ENCODE peak calls at places on chromosomes 6 and 20, in four cellular contexts. T, U, Y and K are unnamed samples.

GRCh38 chr6:166623318-166623717 is 3.7 kb downstream of the RPS6KA2 start:
- DNase-seq in T (no peak), U (no peak), Y (no peak), K (no peak)

GRCh38 chr6:142846883-142847287 is 98.1 kb downstream of the HIVEP2 start:
- DNase-seq in T (no peak), U (no peak), Y (peak; percentile 75), K (peak; percentile 56)

GRCh38 chr6:32436995-32437836 is 2.5 kb upstream of the HLA-DRA start:
- DNase-seq in T (peak; percentile 95), U (no peak), Y (no peak), K (no peak)

GRCh38 chr6:159422041-159422984 is 253.1 kb downstream of the FNDC1 start:
- DNase-seq in T (no peak), U (no peak), Y (no peak), K (no peak)

GRCh38 chr6:113873043-113873667 is 16.0 kb downstream of the MARCKS start:
- DNase-seq in T (no peak), U (no peak), Y (peak; percentile 88), K (no peak)

GRCh38 chr20:9668356-9668755 is 154.0 kb downstream of the LAMP5 start:
- DNase-seq in T (no peak), U (no peak), Y (no peak), K (no peak)

GRCh38 chr20:3383878-3384495 is 23.5 kb downstream of the DNAAF9 start:
- DNase-seq in T (no peak), U (no peak), Y (no peak), K (no peak)

GRCh38 chr6:54992789-54993188 is 146.2 kb downstream of the FAM83B start:
- DNase-seq in T (no peak), U (peak; percentile 1), Y (peak; percentile 48), K (no peak)

GRCh38 chr20:64279826-64280459 is 24.4 kb downstream of the PCMTD2 start:
- DNase-seq in T (no peak), U (no peak), Y (no peak), K (no peak)

GRCh38 chr6:3045369-3045768 is 22.9 kb upstream of the RIPK1 start:
- DNase-seq in T (no peak), U (no peak), Y (no peak), K (no peak)

GRCh38 chr6:137763436-137763835 is 103.6 kb upstream of the TNFAIP3 start:
- DNase-seq in T (no peak), U (no peak), Y (peak; percentile 13), K (no peak)

GRCh38 chr20:47981242-47981641 is 196.0 kb upstream of the SULF2 start:
- DNase-seq in T (no peak), U (no peak), Y (no peak), K (no peak)

GRCh38 chr6:136846046-136846445 is 23.7 kb downstream of the PEX7 start:
- DNase-seq in T (no peak), U (peak; percentile 75), Y (peak; percentile 57), K (peak; percentile 43)

GRCh38 chr6:53070808-53071207 is 5.6 kb downstream of the FBXO9 start:
- DNase-seq in T (no peak), U (no peak), Y (no peak), K (no peak)

GRCh38 chr6:97215157-97215769 is 67.8 kb downstream of the MMS22L start:
- DNase-seq in T (no peak), U (peak; percentile 73), Y (peak; percentile 26), K (peak; percentile 60)

GRCh38 chr6:56671651-56672461 is 29.2 kb upstream of the DST start:
- DNase-seq in T (no peak), U (no peak), Y (no peak), K (no peak)

GRCh38 chr20:45867811-45868176 is 10.4 kb downstream of the ZSWIM3 start:
- DNase-seq in T (no peak), U (no peak), Y (no peak), K (no peak)

GRCh38 chr6:56226946-56227879 is 20.2 kb downstream of the COL21A1 start:
- DNase-seq in T (no peak), U (no peak), Y (no peak), K (no peak)

GRCh38 chr6:47414517-47415167 is 62.9 kb upstream of the CD2AP start:
- DNase-seq in T (peak; percentile 47), U (peak; percentile 53), Y (peak; percentile 33), K (no peak)

GRCh38 chr6:12348530-12349511 is 58.7 kb downstream of the EDN1 start:
- DNase-seq in T (no peak), U (no peak), Y (peak; percentile 98), K (no peak)

GRCh38 chr6:69796081-69796626 is 656 bp downstream of the LMBRD1 start:
- DNase-seq in T (no peak), U (peak; percentile 66), Y (peak; percentile 56), K (peak; percentile 20)

GRCh38 chr6:15906393-15906976 is 222.4 kb upstream of the MYLIP start:
- DNase-seq in T (no peak), U (no peak), Y (no peak), K (no peak)

GRCh38 chr6:25971187-25971811 is 8.7 kb downstream of the TRIM38 start:
- DNase-seq in T (no peak), U (peak; percentile 87), Y (peak; percentile 29), K (no peak)

GRCh38 chr6:82458147-82458546 is 94.5 kb downstream of the TPBG start:
- DNase-seq in T (no peak), U (no peak), Y (no peak), K (no peak)

GRCh38 chr20:4171538-4172116 is 156.3 kb upstream of the RNF24 start:
- DNase-seq in T (no peak), U (no peak), Y (peak; percentile 98), K (no peak)

GRCh38 chr6:82687855-82688254 is 324.2 kb downstream of the TPBG start:
- DNase-seq in T (no peak), U (no peak), Y (no peak), K (no peak)

GRCh38 chr6:104908031-104908430 is 48.3 kb upstream of the HACE1 start:
- DNase-seq in T (no peak), U (no peak), Y (no peak), K (no peak)

GRCh38 chr6:80382796-80383195 is 276.3 kb downstream of the BCKDHB start:
- DNase-seq in T (no peak), U (no peak), Y (no peak), K (no peak)

GRCh38 chr6:143721642-143722041 is 43.9 kb downstream of the PHACTR2 start:
- DNase-seq in T (no peak), U (no peak), Y (no peak), K (no peak)

GRCh38 chr20:19427913-19428800 is 215.7 kb downstream of the SLC24A3 start:
- DNase-seq in T (no peak), U (no peak), Y (no peak), K (no peak)

GRCh38 chr20:38833857-38834164 is 28.3 kb downstream of the PPP1R16B start:
- DNase-seq in T (no peak), U (no peak), Y (no peak), K (no peak)

GRCh38 chr6:118739976-118740771 is 88.8 kb upstream of the CEP85L start:
- DNase-seq in T (no peak), U (peak; percentile 45), Y (no peak), K (no peak)

GRCh38 chr6:156449128-156449527 is 328.1 kb upstream of the ARID1B start:
- DNase-seq in T (no peak), U (no peak), Y (no peak), K (no peak)

GRCh38 chr6:139990865-139991264 is 616.4 kb upstream of the CITED2 start:
- DNase-seq in T (no peak), U (no peak), Y (no peak), K (no peak)

GRCh38 chr6:36765190-36765941 is 67.7 kb downstream of the RAB44 start:
- DNase-seq in T (no peak), U (no peak), Y (no peak), K (no peak)

GRCh38 chr6:24052632-24053031 is 73.4 kb upstream of the NRSN1 start:
- DNase-seq in T (no peak), U (no peak), Y (peak; percentile 9), K (no peak)

GRCh38 chr20:21511850-21512633 is 1.8 kb downstream of the NKX2-2 start:
- DNase-seq in T (no peak), U (no peak), Y (no peak), K (no peak)

GRCh38 chr20:35478804-35479472 is 23.5 kb downstream of the CEP250 start:
- DNase-seq in T (no peak), U (peak; percentile 19), Y (peak; percentile 77), K (peak; percentile 19)

GRCh38 chr6:14117158-14118090 is at the start of gene CD83:
- DNase-seq in T (no peak), U (peak; percentile 60), Y (peak; percentile 13), K (peak; percentile 75)
- TF ChIP-seq FOXK2 in T (no peak), U (no peak), Y (no peak), K (no peak)

DNA sequence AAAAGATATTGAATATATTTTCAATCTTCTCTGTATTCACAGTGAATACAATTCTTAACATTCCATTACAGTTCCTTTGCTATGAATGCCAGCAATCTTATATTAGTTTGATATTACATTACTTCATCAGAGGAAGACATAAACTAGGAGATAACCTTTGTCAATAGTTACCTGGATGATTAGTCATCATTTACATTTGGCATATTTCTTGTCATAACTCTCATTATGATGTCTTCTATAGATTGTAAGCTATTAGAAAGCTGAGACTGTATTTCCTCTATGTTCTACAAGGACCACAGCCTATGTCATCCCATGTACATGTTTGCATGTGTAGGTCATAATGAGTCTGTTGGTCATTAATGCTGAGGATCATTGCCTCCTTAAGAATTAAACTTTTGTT is 7.8 kb upstream of the PTPRK start:
- DNase-seq in T (no peak), U (no peak), Y (no peak), K (no peak)
- TF ChIP-seq FOXK2 in T (no peak), U (no peak), Y (no peak), K (no peak)

GRCh38 chr6:43978473-43979360 is 148.5 kb downstream of the MRPL14 start:
- DNase-seq in T (no peak), U (no peak), Y (no peak), K (no peak)
- TF ChIP-seq FOXK2 in T (no peak), U (no peak), Y (no peak), K (no peak)

DNA sequence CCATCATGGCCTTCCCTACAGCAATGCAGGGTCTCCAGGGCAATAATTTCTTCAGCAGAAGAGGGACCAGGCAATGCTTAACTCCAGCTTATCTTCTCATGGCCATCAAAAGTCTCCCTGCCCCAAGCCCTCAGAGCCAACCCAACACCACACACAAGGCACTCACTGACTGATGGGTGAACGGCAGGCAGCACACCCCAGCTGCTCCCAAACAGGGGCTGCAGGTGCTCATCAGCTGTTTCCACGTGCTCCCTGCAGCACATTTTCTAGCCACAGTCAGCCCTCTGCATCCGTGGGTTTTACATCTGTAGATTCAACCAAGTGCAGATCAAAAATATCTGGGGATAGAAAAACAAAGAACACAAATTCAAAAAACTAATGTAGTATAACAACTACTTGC is 4.0 kb upstream of the GABRR1 start:
- DNase-seq in T (no peak), U (no peak), Y (no peak), K (no peak)
- TF ChIP-seq FOXK2 in T (no peak), U (no peak), Y (no peak), K (no peak)

GRCh38 chr6:112033824-112034223 is 20.1 kb upstream of the CCN6 start:
- DNase-seq in T (no peak), U (no peak), Y (no peak), K (no peak)

GRCh38 chr6:112029045-112029822 is 24.7 kb upstream of the CCN6 start:
- DNase-seq in T (no peak), U (peak; percentile 77), Y (peak; percentile 68), K (peak; percentile 79)

GRCh38 chr6:112030206-112030932 is 23.5 kb upstream of the CCN6 start:
- DNase-seq in T (no peak), U (no peak), Y (no peak), K (no peak)

GRCh38 chr6:112031956-112032355 is 21.9 kb upstream of the CCN6 start:
- DNase-seq in T (no peak), U (no peak), Y (no peak), K (no peak)

GRCh38 chr6:112030965-112031660 is 22.8 kb upstream of the CCN6 start:
- DNase-seq in T (no peak), U (no peak), Y (no peak), K (no peak)
- TF ChIP-seq FOXK2 in T (no peak), U (no peak), Y (no peak), K (no peak)